ENCODE peak calls at places on chromosomes 1 and 21, in nine cellular contexts. R is right cardiac atrium; F is T-helper 1 cell; W is stimulated activated CD8-positive, alpha-beta memory T cell treated with anti-CD3 and anti-CD28 coated beads, Interleukin-15, amount 100 ng/mL, for 24 hours; X is pancreas; U is neural crest cell; K is NCI-H446; H is stimulated activated naive CD8-positive, alpha-beta T cell treated with anti-CD3 and anti-CD28 coated beads, Interleukin-15, amount 100 ng/mL, for 72 hours; Z is nephron progenitor cell. N is an unnamed sample.

GRCh38 chr1:36529762-36530260 is 47.1 kb upstream of the CSF3R start:
- DNase-seq in R (no peak), F (no peak), W (no peak), X (no peak), U (no peak), K (no peak), H (no peak), Z (no peak), N (no peak)

GRCh38 chr1:231523816-231524215 is 4.7 kb upstream of the TSNAX start:
- DNase-seq in R (no peak), F (no peak), W (no peak), X (no peak), U (no peak), K (no peak), H (no peak), Z (no peak), N (no peak)

GRCh38 chr1:71031426-71031825 is 16.2 kb downstream of the PTGER3 start:
- DNase-seq in R (no peak), F (no peak), W (no peak), X (no peak), U (no peak), K (no peak), H (no peak), Z (no peak), N (no peak)

GRCh38 chr1:185786524-185786923 is 52.3 kb downstream of the HMCN1 start:
- DNase-seq in R (no peak), F (no peak), W (no peak), X (no peak), U (no peak), K (no peak), H (no peak), Z (no peak), N (no peak)

GRCh38 chr1:35536551-35537162 is 20.5 kb downstream of the KIAA0319L start:
- DNase-seq in R (no peak), F (no peak), W (no peak), X (no peak), U (no peak), K (no peak), H (no peak), Z (no peak), N (no peak)

GRCh38 chr1:168288311-168289052 is 7.8 kb downstream of the TBX19 start:
- DNase-seq in R (no peak), F (no peak), W (no peak), X (no peak), U (no peak), K (no peak), H (no peak), Z (no peak), N (no peak)

GRCh38 chr1:92329356-92330129 is 30.7 kb downstream of the RPAP2 start:
- DNase-seq in R (no peak), F (no peak), W (no peak), X (no peak), U (no peak), K (no peak), H (no peak), Z (no peak), N (no peak)

GRCh38 chr1:52842643-52843310 is at the start of gene ZYG11A:
- DNase-seq in R (peak), F (peak), W (peak), X (peak), U (peak), K (peak), H (peak), Z (peak), N (peak)

GRCh38 chr1:233229291-233229690 is 66.2 kb downstream of the PCNX2 start:
- DNase-seq in R (no peak), F (no peak), W (no peak), X (no peak), U (no peak), K (no peak), H (no peak), Z (no peak), N (no peak)

GRCh38 chr21:35410656-35411055 is 361.6 kb upstream of the RUNX1 start:
- DNase-seq in R (no peak), F (no peak), W (no peak), X (no peak), U (no peak), K (no peak), H (no peak), Z (no peak), N (no peak)

GRCh38 chr1:145944532-145944931 is 13.3 kb downstream of the LIX1L start:
- DNase-seq in R (no peak), F (no peak), W (no peak), X (no peak), U (no peak), K (no peak), H (no peak), Z (no peak), N (no peak)

GRCh38 chr1:15885701-15886612 is 38.5 kb downstream of the SPEN start:
- DNase-seq in R (peak), F (no peak), W (no peak), X (peak), U (peak), K (peak), H (peak), Z (peak), N (peak)

GRCh38 chr1:45640293-45640692 is 16.4 kb upstream of the CCDC17 start:
- DNase-seq in R (no peak), F (no peak), W (no peak), X (no peak), U (no peak), K (no peak), H (no peak), Z (no peak), N (no peak)

GRCh38 chr1:198019126-198019525 is 102.0 kb downstream of the LHX9 start:
- DNase-seq in R (no peak), F (no peak), W (no peak), X (no peak), U (no peak), K (no peak), H (no peak), Z (no peak), N (no peak)

GRCh38 chr1:53334312-53334711 is 6.4 kb upstream of the LRP8 start:
- DNase-seq in R (no peak), F (peak), W (no peak), X (no peak), U (no peak), K (no peak), H (no peak), Z (no peak), N (no peak)

GRCh38 chr1:42392923-42393848 is 12.6 kb downstream of the RIMKLA start:
- DNase-seq in R (no peak), F (no peak), W (no peak), X (no peak), U (no peak), K (no peak), H (no peak), Z (no peak), N (no peak)

GRCh38 chr1:93878501-93878888 is 511 bp downstream of the DNTTIP2 start:
- DNase-seq in R (peak), F (peak), W (peak), X (peak), U (no peak), K (no peak), H (peak), Z (peak), N (peak)

GRCh38 chr1:160868141-160868540 is 5.5 kb upstream of the CD244 start:
- DNase-seq in R (no peak), F (no peak), W (no peak), X (no peak), U (no peak), K (no peak), H (no peak), Z (no peak), N (no peak)

GRCh38 chr1:94998128-94998527 is 71.2 kb upstream of the CNN3 start:
- DNase-seq in R (no peak), F (no peak), W (no peak), X (no peak), U (no peak), K (no peak), H (no peak), Z (no peak), N (no peak)

GRCh38 chr1:196317535-196318522 is 290.4 kb downstream of the KCNT2 start:
- DNase-seq in R (peak), F (no peak), W (no peak), X (no peak), U (peak), K (peak), H (no peak), Z (peak), N (no peak)

GRCh38 chr1:177847843-177848242 is 122.0 kb downstream of the SEC16B start:
- DNase-seq in R (no peak), F (no peak), W (no peak), X (no peak), U (no peak), K (no peak), H (no peak), Z (no peak), N (no peak)

GRCh38 chr1:102790997-102791396 is 317.3 kb downstream of the COL11A1 start:
- DNase-seq in R (no peak), F (no peak), W (no peak), X (no peak), U (no peak), K (no peak), H (no peak), Z (no peak), N (no peak)

GRCh38 chr1:218330043-218330623 is 15.0 kb upstream of the TGFB2 start:
- DNase-seq in R (no peak), F (no peak), W (no peak), X (no peak), U (no peak), K (peak), H (no peak), Z (no peak), N (no peak)

GRCh38 chr1:26234644-26235384 is 814 bp downstream of the CEP85 start:
- DNase-seq in R (peak), F (no peak), W (no peak), X (no peak), U (no peak), K (peak), H (peak), Z (no peak), N (no peak)

GRCh38 chr1:211196880-211197279 is 62.3 kb upstream of the RCOR3 start:
- DNase-seq in R (no peak), F (no peak), W (no peak), X (no peak), U (no peak), K (no peak), H (no peak), Z (no peak), N (no peak)

GRCh38 chr1:241600496-241600901 is 39.7 kb downstream of the CHML start:
- DNase-seq in R (no peak), F (no peak), W (no peak), X (no peak), U (no peak), K (no peak), H (no peak), Z (no peak), N (no peak)

GRCh38 chr1:82565546-82565945 is 764.8 kb downstream of the ADGRL2 start:
- DNase-seq in R (no peak), F (no peak), W (no peak), X (no peak), U (no peak), K (peak), H (no peak), Z (no peak), N (no peak)

GRCh38 chr1:150843489-150843888 is 32.9 kb downstream of the ARNT start:
- DNase-seq in R (no peak), F (no peak), W (no peak), X (no peak), U (no peak), K (no peak), H (no peak), Z (no peak), N (no peak)

GRCh38 chr1:31764307-31765040 is at the start of gene ADGRB2:
- DNase-seq in R (peak), F (no peak), W (no peak), X (no peak), U (peak), K (no peak), H (no peak), Z (peak), N (no peak)

GRCh38 chr1:37465596-37466517 is 8.5 kb upstream of the ZC3H12A start:
- DNase-seq in R (peak), F (no peak), W (no peak), X (no peak), U (no peak), K (peak), H (no peak), Z (no peak), N (no peak)

GRCh38 chr1:184362876-184363275 is 24.0 kb upstream of the C1orf21 start:
- DNase-seq in R (no peak), F (no peak), W (no peak), X (no peak), U (no peak), K (no peak), H (no peak), Z (no peak), N (no peak)

GRCh38 chr1:31238986-31239613 is 587 bp downstream of the NKAIN1 start:
- DNase-seq in R (no peak), F (no peak), W (no peak), X (no peak), U (peak), K (no peak), H (no peak), Z (peak), N (no peak)

GRCh38 chr21:36512971-36513370 is 33.0 kb upstream of the CLDN14 start:
- DNase-seq in R (no peak), F (no peak), W (no peak), X (no peak), U (no peak), K (no peak), H (no peak), Z (no peak), N (no peak)